ENCODE peak calls at places on chromosome 10, in nine cellular contexts. Y is uterus, D is astrocyte, C is left ventricle myocardium inferior, L is upper lobe of right lung, I is thoracic aorta, O is neural progenitor cell, H is breast epithelium, K is aorta. J is an unnamed sample.

GRCh38 chr10:28533571-28534304 is 820 bp downstream of the WAC start:
- DNase-seq in Y (peak; percentile 67), D (no peak), C (peak; percentile 77), L (peak; percentile 88), I (peak; percentile 48), O (peak; percentile 79), H (peak; percentile 61), K (peak; percentile 80), J (peak; percentile 66)

GRCh38 chr10:122939819-122940543 is 14.0 kb downstream of the C10orf88 start:
- DNase-seq in Y (no peak), D (peak; percentile 64), C (no peak), L (no peak), I (no peak), O (no peak), H (no peak), K (no peak), J (no peak)

GRCh38 chr10:93515071-93515962 is 18.9 kb downstream of the CEP55 start:
- DNase-seq in Y (no peak), D (peak; percentile 22), C (no peak), L (no peak), I (no peak), O (no peak), H (no peak), K (no peak), J (no peak)

GRCh38 chr10:28853195-28853594 is 175.9 kb downstream of the BAMBI start:
- DNase-seq in Y (no peak), D (peak; percentile 41), C (no peak), L (no peak), I (no peak), O (no peak), H (no peak), K (peak; percentile 49), J (no peak)

GRCh38 chr10:104450954-104451353 is 97.3 kb downstream of the CFAP58 start:
- DNase-seq in Y (no peak), D (peak; percentile 28), C (no peak), L (no peak), I (no peak), O (no peak), H (no peak), K (no peak), J (no peak)

GRCh38 chr10:3775671-3776551 is 9.1 kb downstream of the KLF6 start:
- DNase-seq in Y (no peak), D (peak; percentile 66), C (no peak), L (no peak), I (no peak), O (peak; percentile 63), H (no peak), K (no peak), J (no peak)

GRCh38 chr10:87750817-87751216 is 67.2 kb downstream of the ATAD1 start:
- DNase-seq in Y (no peak), D (no peak), C (no peak), L (no peak), I (no peak), O (no peak), H (no peak), K (no peak), J (no peak)

GRCh38 chr10:53957401-53957800 is 843.6 kb downstream of the PCDH15 start:
- DNase-seq in Y (no peak), D (no peak), C (no peak), L (no peak), I (no peak), O (no peak), H (no peak), K (no peak), J (no peak)

DNA sequence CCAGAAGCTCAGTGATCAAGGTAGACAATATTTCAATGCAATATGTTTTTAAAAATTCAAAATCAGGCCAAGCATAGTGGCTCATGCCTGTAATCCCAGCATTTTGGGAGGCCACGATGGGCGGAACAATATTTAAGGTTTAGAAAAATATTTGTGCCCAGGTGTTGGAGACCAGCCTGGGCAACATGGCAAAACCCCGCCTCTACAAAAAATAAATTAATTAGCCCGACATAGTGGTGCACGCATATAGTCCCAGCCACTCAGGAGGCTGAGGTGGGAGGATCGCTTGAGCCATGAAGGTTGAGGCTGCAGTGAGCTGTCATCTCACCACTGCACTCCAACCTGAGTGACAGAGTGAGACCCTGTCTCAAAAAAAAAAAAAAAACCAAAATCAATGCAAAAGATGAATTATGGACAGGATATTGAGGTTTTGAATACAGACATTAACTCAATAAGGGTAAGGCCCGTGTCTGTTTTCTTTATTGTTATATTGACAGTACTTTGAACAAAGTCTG is 913 bp upstream of the IFIT5 start:
- DNase-seq in Y (no peak), D (no peak), C (no peak), L (no peak), I (no peak), O (no peak), H (no peak), K (no peak), J (no peak)
- H3K4me3 ChIP-seq in Y (no peak overlapping the region), D (no peak overlapping the region), C (peak overlapping the region; percentile 91), L (peak overlapping the region; percentile 90), I (peak overlapping the region; percentile 96), O (no peak overlapping the region), H (peak overlapping the region; percentile 95), K (peak overlapping the region; percentile 70), J (peak overlapping the region; percentile 89)

DNA sequence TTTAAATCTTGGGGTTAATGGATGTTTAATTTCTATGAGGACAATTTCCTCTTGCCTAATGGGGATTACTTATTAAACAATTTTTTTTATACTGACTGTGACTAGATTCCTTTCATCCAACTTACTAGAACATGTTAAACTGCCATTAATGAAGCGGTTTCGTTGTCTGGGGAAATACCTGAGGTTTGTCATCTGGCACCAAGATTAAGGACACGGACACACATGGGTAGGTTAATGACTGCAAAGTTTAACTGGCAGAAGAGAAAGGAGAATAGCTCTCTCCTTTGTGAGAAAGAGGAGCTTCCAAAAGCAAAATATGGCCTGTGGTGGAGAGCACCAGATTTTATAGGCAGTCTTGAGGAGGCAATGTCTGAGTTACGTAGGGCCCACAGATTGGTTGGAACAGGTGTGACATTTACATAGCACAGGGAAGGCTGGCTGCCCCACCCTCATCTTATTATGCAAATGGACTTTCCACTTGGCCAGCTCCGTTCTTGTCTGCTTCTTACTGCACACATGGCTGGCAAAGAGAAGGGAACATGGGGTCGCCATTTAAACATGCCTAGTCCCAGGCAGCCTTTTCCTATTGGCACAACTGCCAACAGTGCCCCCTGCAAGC is 1193.0 kb upstream of the CELF2 start:
- DNase-seq in Y (no peak), D (no peak), C (no peak), L (no peak), I (no peak), O (peak; percentile 9), H (no peak), K (no peak), J (no peak)
- H3K27ac ChIP-seq in Y (no peak overlapping the region), D (no peak overlapping the region), C (no peak overlapping the region), L (no peak overlapping the region), I (no peak overlapping the region), O (no peak overlapping the region), H (no peak overlapping the region), K (no peak overlapping the region), J (no peak overlapping the region)

DNA sequence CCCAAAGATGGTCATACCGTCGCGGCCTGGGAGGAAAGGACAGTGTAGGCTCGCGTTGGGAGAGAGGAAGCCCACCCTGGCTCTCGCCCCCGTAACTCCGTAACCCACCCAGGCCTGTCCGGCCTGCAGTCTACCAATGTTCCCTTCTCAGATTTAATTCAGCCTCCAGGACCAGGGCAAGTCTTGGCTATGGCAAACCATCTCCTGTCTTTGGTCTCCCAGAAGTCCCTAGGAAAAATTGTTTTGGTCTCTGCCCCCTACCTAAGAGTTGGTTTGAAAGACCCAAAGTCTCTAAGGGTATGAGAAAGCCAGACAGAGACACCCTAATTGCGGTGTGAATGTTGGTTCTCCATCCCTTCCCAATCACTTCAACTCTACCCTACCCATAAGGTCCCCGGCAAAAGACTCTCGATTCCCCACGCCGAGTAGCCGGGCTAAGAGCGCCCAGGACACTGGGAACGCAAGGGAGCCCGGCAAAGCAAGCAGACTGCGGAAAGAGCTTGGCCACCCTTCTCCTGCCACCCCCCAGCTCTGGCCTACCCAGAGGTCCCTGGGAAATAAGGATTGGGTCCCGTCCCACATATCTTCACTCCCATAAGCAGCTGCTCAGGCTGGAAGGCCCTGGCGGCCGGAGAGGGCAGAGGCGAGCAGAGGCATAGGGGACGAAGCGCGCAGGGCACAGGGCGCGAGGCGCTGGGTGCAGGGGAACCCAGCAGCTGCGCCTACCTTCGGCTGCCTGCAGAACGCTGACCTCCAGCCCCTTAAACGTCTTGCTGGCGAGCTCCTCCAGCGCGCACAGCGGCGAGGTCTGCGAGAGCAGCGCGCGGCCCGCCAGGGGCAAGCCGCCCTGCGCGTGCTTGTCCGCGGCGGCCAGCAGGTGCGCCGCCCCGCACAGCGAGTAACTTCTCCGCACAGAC is 1.2 kb downstream of the LBX1 start:
- DNase-seq in Y (no peak), D (no peak), C (no peak), L (no peak), I (no peak), O (peak; percentile 84), H (no peak), K (no peak), J (no peak)
- H3K4me3 ChIP-seq in Y (no peak overlapping the region), D (no peak overlapping the region), C (peak overlapping the region; percentile 51), L (no peak overlapping the region), I (peak overlapping the region; percentile 22), O (no peak overlapping the region), H (peak overlapping the region; percentile 61), K (no peak overlapping the region), J (peak overlapping the region; percentile 23)

GRCh38 chr10:60311821-60312220 is 77.9 kb downstream of the ANK3 start:
- DNase-seq in Y (no peak), D (no peak), C (no peak), L (no peak), I (no peak), O (no peak), H (no peak), K (no peak), J (no peak)
- H3K27ac ChIP-seq in Y (no peak overlapping the region), D (no peak overlapping the region), C (no peak overlapping the region), L (no peak overlapping the region), I (no peak overlapping the region), O (no peak overlapping the region), H (no peak overlapping the region), K (no peak overlapping the region), J (no peak overlapping the region)

J was measured in dorsolateral prefrontal cortex.